ENCODE peak calls at places on chromosomes 1 and 21, in eight cellular contexts. G is A549, H is fibroblast of pulmonary artery, D is left ventricle myocardium inferior, N is progenitor cell of endocrine pancreas, S is fibroblast of lung, W is colonic mucosa, V is WERI-Rb-1. Q is an unnamed sample.

GRCh38 chr1:176791911-176792310 is 328.9 kb downstream of the PAPPA2 start:
- DNase-seq in D (no peak), H (no peak), W (no peak), N (no peak), G (no peak), V (no peak), S (no peak), Q (no peak)

GRCh38 chr1:23452011-23452411 is 27.5 kb upstream of the TCEA3 start:
- DNase-seq in N (no peak), D (no peak), S (peak; percentile 19), W (peak; percentile 96), H (no peak), G (no peak), V (no peak), Q (no peak)

GRCh38 chr21:41045534-41046268 is 122.3 kb upstream of the BACE2 start:
- DNase-seq in W (no peak), H (no peak), G (no peak), N (peak; percentile 45), S (no peak), V (peak; percentile 70), D (no peak), Q (no peak)

GRCh38 chr1:45452503-45452902 is 38.5 kb downstream of the TESK2 start:
- DNase-seq in V (no peak), D (no peak), G (no peak), H (no peak), N (no peak), W (no peak), S (no peak), Q (no peak)

GRCh38 chr1:179177182-179177581 is 52.3 kb downstream of the ABL2 start:
- DNase-seq in V (no peak), N (no peak), H (peak; percentile 29), G (no peak), S (peak; percentile 33), W (no peak), D (no peak), Q (no peak)

GRCh38 chr1:189237008-189237407 is 1240.7 kb downstream of the BRINP3 start:
- DNase-seq in N (no peak), G (no peak), V (no peak), S (no peak), D (no peak), H (no peak), W (no peak), Q (no peak)

GRCh38 chr21:40696246-40696645 is 150.7 kb downstream of the DSCAM start:
- DNase-seq in G (no peak), S (no peak), W (no peak), D (no peak), H (no peak), N (no peak), V (no peak), Q (no peak)

GRCh38 chr1:193448682-193449461 is 262.5 kb upstream of the B3GALT2 start:
- DNase-seq in V (no peak), S (no peak), W (no peak), G (no peak), N (no peak), D (no peak), H (no peak), Q (no peak)

GRCh38 chr1:1344672-1345361 is 4.4 kb downstream of the DVL1 start:
- DNase-seq in H (peak; percentile 48), V (peak; percentile 71), W (no peak), N (peak; percentile 48), G (peak; percentile 84), D (no peak), S (peak; percentile 50), Q (no peak)

GRCh38 chr1:34372891-34373290 is 196.2 kb downstream of the C1orf94 start:
- DNase-seq in V (no peak), H (no peak), G (no peak), S (no peak), W (no peak), N (no peak), D (no peak), Q (no peak)

GRCh38 chr1:147821883-147822282 is 61.5 kb upstream of the GJA5 start:
- DNase-seq in V (no peak), H (peak; percentile 95), G (no peak), W (no peak), D (no peak), S (peak; percentile 91), N (no peak), Q (no peak)

GRCh38 chr1:26784023-26784871 is 3.5 kb upstream of the PIGV start:
- DNase-seq in W (peak; percentile 87), S (peak; percentile 98), H (peak; percentile 86), G (no peak), D (peak; percentile 53), V (no peak), N (peak; percentile 25), Q (no peak)

GRCh38 chr1:40711465-40712404 is 20.2 kb downstream of the NFYC start:
- DNase-seq in S (peak; percentile 41), W (peak; percentile 69), G (no peak), V (no peak), D (no peak), H (peak; percentile 60), N (no peak), Q (no peak)

DNA sequence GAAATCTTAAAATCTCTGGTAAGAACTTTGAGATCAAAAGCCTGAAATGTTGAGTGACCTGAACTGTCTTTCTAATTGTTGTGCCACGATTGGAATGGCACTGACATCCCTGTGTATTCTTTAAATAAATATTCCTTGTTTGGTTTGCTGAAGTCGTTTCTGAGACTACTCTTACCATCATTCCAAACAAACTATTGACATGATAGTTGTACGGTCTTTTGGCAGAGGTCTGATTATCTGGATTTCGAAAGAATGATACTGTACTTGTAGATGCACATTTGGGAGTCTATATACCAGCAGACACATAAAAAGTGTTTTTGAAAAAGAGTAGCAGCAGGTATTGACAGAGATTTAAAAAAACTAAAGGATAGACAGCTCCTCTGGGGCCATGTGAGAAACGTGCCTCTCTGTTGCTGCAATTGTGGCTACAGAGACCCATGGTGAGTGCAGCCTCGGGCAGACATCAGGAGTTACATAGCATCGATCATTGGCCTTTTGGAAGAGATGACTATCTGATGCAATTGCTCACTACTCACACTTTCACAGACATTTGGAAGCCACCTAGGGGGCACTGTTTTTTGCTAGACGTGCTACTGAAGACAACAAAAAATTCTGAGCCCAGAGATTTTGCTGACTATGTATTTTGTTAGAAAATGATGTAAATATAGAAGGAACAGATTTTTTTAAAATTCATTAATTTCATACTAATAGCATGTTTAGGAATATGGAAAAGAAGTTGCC is 464.5 kb downstream of the KCNT2 start:
- DNase-seq in G (no peak), N (no peak), V (no peak), S (no peak), H (no peak), W (no peak), D (no peak), Q (no peak)
- TF ChIP-seq CTCF in G (no peak), N (no peak), V (peak; percentile 31), S (no peak), H (no peak), W (no peak), D (no peak), Q (no peak)

DNA sequence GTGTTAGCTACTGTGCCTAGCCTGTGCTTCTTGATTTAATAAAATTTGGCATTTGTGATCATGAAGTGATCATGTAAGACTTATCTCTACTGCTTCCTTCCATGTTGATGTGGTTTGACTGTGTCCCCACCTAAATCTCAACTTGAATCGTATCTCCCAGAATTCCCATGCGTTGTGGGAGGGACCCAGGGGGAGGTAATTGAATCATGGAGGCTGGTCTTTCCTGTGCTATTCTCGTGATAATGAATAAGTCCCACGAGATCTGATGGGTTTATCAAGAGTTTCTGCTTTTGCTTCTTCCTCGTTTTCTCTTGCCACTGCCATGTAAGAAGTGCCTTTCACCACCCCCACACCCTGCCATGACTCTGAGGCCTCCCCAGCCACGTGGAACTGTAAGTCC is at the start of gene OVAAL:
- DNase-seq in G (no peak), D (no peak), V (no peak), S (no peak), H (no peak), W (no peak), N (no peak), Q (no peak)
- TF ChIP-seq CTCF in G (no peak), D (no peak), V (no peak), S (no peak), H (no peak), W (no peak), N (no peak), Q (no peak)

GRCh38 chr1:9281071-9281827 is 11.4 kb upstream of the SPSB1 start:
- DNase-seq in W (no peak), V (no peak), G (no peak), S (no peak), N (no peak), D (no peak), H (no peak), Q (no peak)

GRCh38 chr1:9278114-9278513 is 14.6 kb upstream of the SPSB1 start:
- DNase-seq in W (no peak), S (no peak), D (no peak), H (peak; percentile 56), G (no peak), N (no peak), V (no peak), Q (no peak)

GRCh38 chr1:9278585-9279153 is 14.0 kb upstream of the SPSB1 start:
- DNase-seq in D (no peak), G (no peak), W (peak; percentile 52), N (no peak), S (no peak), H (no peak), V (no peak), Q (no peak)

GRCh38 chr1:9280015-9280860 is 12.5 kb upstream of the SPSB1 start:
- DNase-seq in W (peak; percentile 68), D (no peak), V (no peak), S (peak; percentile 89), G (peak; percentile 89), N (no peak), H (peak; percentile 90), Q (peak; percentile 59)

DNA sequence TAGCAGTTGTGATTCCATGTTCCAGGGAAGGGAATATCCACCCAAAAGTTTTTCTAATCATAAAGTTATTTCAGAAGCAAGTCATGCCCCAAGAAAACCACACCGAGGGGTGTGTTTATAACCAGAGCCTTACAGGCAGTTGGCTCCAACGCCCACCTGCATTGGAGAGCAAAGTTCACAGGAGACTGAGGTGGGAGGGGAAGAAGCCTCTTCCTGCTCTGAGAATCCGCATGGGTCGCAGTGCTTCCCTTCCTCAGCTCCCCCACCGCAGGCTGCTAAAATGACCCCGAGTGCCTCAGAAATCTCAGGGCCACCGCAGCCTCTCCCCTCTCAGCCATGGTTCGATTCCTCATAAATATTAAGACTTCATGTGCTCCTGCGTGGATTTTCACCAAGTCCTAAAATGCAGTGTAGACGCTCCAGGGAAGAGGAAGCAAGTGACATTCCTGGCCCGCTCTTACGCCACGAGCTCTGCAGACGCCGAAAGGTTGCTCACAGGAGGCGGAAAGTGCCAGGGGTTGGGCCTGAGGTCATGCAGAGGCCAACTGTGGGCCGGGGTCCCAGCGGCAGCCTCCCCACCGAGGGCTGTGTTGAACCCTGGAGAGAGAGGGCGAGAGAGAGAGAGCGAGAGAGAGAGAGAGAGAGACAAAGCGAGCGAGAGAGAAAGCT is 13.4 kb upstream of the SPSB1 start:
- DNase-seq in H (no peak), W (peak; percentile 88), N (no peak), G (no peak), S (no peak), D (no peak), V (no peak), Q (no peak)
- TF ChIP-seq CTCF in H (no peak), W (no peak), N (no peak), G (no peak), S (no peak), D (no peak), V (no peak), Q (no peak)

DNA sequence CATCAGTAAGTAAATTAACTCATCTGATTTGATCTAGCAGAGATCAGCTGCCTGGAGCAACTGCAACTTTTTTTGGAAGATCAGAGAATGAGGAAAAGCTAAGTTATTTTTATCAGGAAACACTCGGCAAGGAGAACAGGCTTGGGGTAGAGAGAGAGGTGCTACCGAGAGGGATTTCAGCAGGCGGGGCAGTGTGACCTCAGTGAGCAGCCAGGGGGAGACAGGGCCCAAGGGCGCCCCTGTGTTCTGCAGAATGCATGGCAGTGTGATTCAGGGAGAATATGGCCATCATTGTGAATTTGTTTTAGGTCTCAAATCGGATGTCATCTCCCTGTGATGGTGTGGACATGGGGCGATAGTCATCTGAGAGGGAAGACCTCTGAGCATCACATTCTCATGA is 484.1 kb upstream of the VAMP3 start:
- DNase-seq in D (no peak), V (no peak), N (no peak), H (no peak), W (no peak), S (no peak), G (no peak), Q (peak; percentile 2)
- TF ChIP-seq CTCF in D (no peak), V (peak; percentile 42), N (no peak), H (no peak), W (no peak), S (no peak), G (no peak), Q (no peak)

Q was measured in GM10248.